ENCODE peak calls at places on chromosomes 12 and 14, in seven cellular contexts. G is mammary epithelial cell; C is OCI-LY7; M is naive thymus-derived CD4-positive, alpha-beta T cell; D is RWPE1; O is activated CD4-positive, alpha-beta T cell treated with anti-CD3 and anti-CD28 coated beads for 36 hours; I is heart left ventricle. B is an unnamed sample.

GRCh38 chr12:92596388-92596787 is 106.4 kb upstream of the PLEKHG7 start:
- DNase-seq in G (no peak), C (no peak), M (no peak), D (no peak), O (no peak), I (no peak), B (no peak)

GRCh38 chr14:37598085-37598972 is 2.9 kb downstream of the TTC6 start:
- DNase-seq in G (no peak), C (no peak), M (no peak), D (no peak), O (no peak), I (no peak), B (no peak)

GRCh38 chr12:129401572-129401971 is 502.3 kb downstream of the TMEM132D start:
- DNase-seq in G (no peak), C (peak), M (no peak), D (no peak), O (no peak), I (no peak), B (no peak)

GRCh38 chr14:73717247-73717646 is 3.1 kb upstream of the PNMA1 start:
- DNase-seq in G (no peak), C (no peak), M (no peak), D (no peak), O (no peak), I (no peak), B (no peak)

GRCh38 chr12:55720894-55721444 is 776 bp downstream of the RDH5 start:
- DNase-seq in G (peak), C (no peak), M (no peak), D (peak), O (no peak), I (peak), B (peak)

GRCh38 chr12:12681061-12681765 is 14.8 kb downstream of the GPR19 start:
- DNase-seq in G (no peak), C (no peak), M (no peak), D (no peak), O (no peak), I (no peak), B (no peak)

GRCh38 chr14:92461891-92462290 is 51.7 kb upstream of the RIN3 start:
- DNase-seq in G (no peak), C (no peak), M (no peak), D (no peak), O (no peak), I (no peak), B (no peak)

GRCh38 chr12:77179515-77179914 is 114.1 kb upstream of the E2F7 start:
- DNase-seq in G (no peak), C (no peak), M (no peak), D (no peak), O (no peak), I (no peak), B (no peak)

GRCh38 chr12:56781726-56782125 is 18.6 kb downstream of the HSD17B6 start:
- DNase-seq in G (no peak), C (no peak), M (no peak), D (no peak), O (no peak), I (no peak), B (no peak)

GRCh38 chr12:69154585-69155363 is 84.6 kb upstream of the CPSF6 start:
- DNase-seq in G (peak), C (peak), M (peak), D (peak), O (peak), I (peak), B (peak)